ENCODE peak calls at places on chromosomes 1 and 21, in nine cellular contexts. M is tibial nerve, I is heart left ventricle, E is adrenal gland, P is GM12878, U is transverse colon, T is spleen, J is body of pancreas, R is breast epithelium. V is an unnamed sample.

GRCh38 chr1:29586215-29586614 is 349.9 kb downstream of the PTPRU start:
- DNase-seq in J (no peak), P (no peak), U (no peak), R (no peak), M (no peak), T (no peak), E (no peak), I (no peak), V (no peak)

GRCh38 chr1:2801535-2802291 is at the start of gene TTC34:
- DNase-seq in U (peak; percentile 28), I (no peak), E (no peak), T (peak; percentile 80), J (peak; percentile 19), P (no peak), M (no peak), R (no peak), V (no peak)

GRCh38 chr1:244712669-244713068 is 59.7 kb downstream of the DESI2 start:
- DNase-seq in M (no peak), R (no peak), T (no peak), P (no peak), U (no peak), E (no peak), I (no peak), J (no peak), V (no peak)

GRCh38 chr1:206606867-206607266 is 5.4 kb downstream of the EIF2D start:
- DNase-seq in P (no peak), R (no peak), E (no peak), J (no peak), U (no peak), T (no peak), I (no peak), M (no peak), V (no peak)

GRCh38 chr1:240234477-240235225 is 143.0 kb downstream of the FMN2 start:
- DNase-seq in U (no peak), J (no peak), I (no peak), T (no peak), R (no peak), M (no peak), E (no peak), P (no peak), V (no peak)

GRCh38 chr1:64150266-64150665 is 53.2 kb upstream of the UBE2U start:
- DNase-seq in R (no peak), E (no peak), T (no peak), P (no peak), I (no peak), J (no peak), U (no peak), M (no peak), V (no peak)

GRCh38 chr1:31870086-31870736 is 54.4 kb upstream of the SPOCD1 start:
- DNase-seq in U (no peak), E (no peak), R (no peak), I (no peak), M (no peak), P (no peak), T (no peak), J (no peak), V (peak; percentile 27)

GRCh38 chr1:209526137-209526536 is 57.4 kb upstream of the CAMK1G start:
- DNase-seq in T (no peak), U (no peak), I (no peak), R (no peak), P (no peak), E (no peak), J (no peak), M (no peak), V (no peak)

GRCh38 chr1:112462953-112463279 is 45.8 kb upstream of the WNT2B start:
- DNase-seq in E (no peak), I (no peak), R (no peak), U (no peak), T (no peak), P (no peak), J (no peak), M (no peak), V (no peak)

GRCh38 chr1:150622219-150622975 is 7.0 kb downstream of the ENSA start:
- DNase-seq in R (no peak), P (no peak), U (no peak), E (no peak), I (peak; percentile 72), J (no peak), T (peak; percentile 84), M (no peak), V (no peak)

GRCh38 chr1:215875712-215876111 is 308.6 kb downstream of the KCTD3 start:
- DNase-seq in R (no peak), P (no peak), E (no peak), J (no peak), T (no peak), M (no peak), I (no peak), U (no peak), V (no peak)

GRCh38 chr1:203553501-203553900 is 59.5 kb downstream of the OPTC start:
- DNase-seq in P (no peak), I (no peak), R (no peak), M (no peak), E (no peak), T (no peak), J (no peak), U (no peak), V (no peak)
- TF ChIP-seq POLR2A in P (no peak), I (no peak), R (no peak), M (no peak), E (no peak), T (no peak), J (no peak), U (no peak), V (no peak)

GRCh38 chr21:42376338-42376982 is 10.1 kb upstream of the TFF1 start:
- DNase-seq in R (no peak), T (peak; percentile 67), M (no peak), J (peak; percentile 43), U (peak; percentile 65), E (no peak), P (no peak), I (no peak), V (peak; percentile 35)
- TF ChIP-seq POLR2A in R (no peak), T (no peak), M (no peak), J (no peak), U (peak; percentile 30), E (no peak), P (no peak), I (no peak), V (no peak)

DNA sequence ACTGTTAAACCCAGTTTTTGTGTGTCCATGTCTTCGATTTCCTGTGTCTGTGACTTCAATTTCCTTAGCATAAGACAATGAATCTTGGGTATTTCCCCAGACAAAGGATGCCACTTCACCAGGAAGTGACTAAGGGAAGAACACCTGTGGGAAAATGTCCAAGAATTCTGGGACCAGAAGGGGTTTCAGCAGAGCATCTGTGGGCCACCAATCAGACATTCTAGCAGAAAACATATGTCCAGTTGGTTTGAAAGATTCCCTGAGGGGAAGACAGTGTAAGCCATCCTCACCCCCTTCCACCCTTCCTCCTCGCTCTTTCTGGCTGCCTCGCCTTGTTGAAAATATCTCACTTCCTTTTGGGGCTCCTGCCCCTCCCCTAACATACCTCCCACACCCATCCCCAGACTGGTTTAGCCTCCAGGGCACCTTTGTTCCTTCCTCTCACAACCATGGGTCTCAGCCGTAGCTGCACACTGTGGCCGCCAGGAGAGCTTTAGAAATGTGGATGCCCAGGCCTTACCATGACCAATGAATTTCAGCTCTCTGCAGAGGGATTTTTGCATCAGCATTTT is 25.5 kb upstream of the IFNAR1 start:
- DNase-seq in J (no peak), P (peak; percentile 25), I (no peak), U (peak; percentile 18), E (no peak), M (no peak), T (no peak), R (no peak), V (no peak)
- TF ChIP-seq POLR2A in J (no peak), P (no peak), I (no peak), U (no peak), E (no peak), M (no peak), T (no peak), R (no peak), V (no peak)

GRCh38 chr1:21859669-21860179 is 47.7 kb downstream of the LDLRAD2 start:
- DNase-seq in U (no peak), E (no peak), J (no peak), M (no peak), R (no peak), I (no peak), P (no peak), T (no peak), V (no peak)

GRCh38 chr1:21854751-21855131 is 42.7 kb downstream of the LDLRAD2 start:
- DNase-seq in M (no peak), E (peak; percentile 15), T (peak; percentile 59), P (no peak), U (no peak), J (no peak), I (no peak), R (no peak), V (no peak)

GRCh38 chr1:21857840-21858670 is 46.0 kb downstream of the LDLRAD2 start:
- DNase-seq in I (no peak), R (no peak), P (no peak), J (no peak), T (no peak), E (peak; percentile 17), U (no peak), M (no peak), V (no peak)

GRCh38 chr1:21855257-21856096 is 43.4 kb downstream of the LDLRAD2 start:
- DNase-seq in R (no peak), P (no peak), U (no peak), E (peak; percentile 18), T (peak; percentile 64), J (no peak), I (no peak), M (no peak), V (no peak)

DNA sequence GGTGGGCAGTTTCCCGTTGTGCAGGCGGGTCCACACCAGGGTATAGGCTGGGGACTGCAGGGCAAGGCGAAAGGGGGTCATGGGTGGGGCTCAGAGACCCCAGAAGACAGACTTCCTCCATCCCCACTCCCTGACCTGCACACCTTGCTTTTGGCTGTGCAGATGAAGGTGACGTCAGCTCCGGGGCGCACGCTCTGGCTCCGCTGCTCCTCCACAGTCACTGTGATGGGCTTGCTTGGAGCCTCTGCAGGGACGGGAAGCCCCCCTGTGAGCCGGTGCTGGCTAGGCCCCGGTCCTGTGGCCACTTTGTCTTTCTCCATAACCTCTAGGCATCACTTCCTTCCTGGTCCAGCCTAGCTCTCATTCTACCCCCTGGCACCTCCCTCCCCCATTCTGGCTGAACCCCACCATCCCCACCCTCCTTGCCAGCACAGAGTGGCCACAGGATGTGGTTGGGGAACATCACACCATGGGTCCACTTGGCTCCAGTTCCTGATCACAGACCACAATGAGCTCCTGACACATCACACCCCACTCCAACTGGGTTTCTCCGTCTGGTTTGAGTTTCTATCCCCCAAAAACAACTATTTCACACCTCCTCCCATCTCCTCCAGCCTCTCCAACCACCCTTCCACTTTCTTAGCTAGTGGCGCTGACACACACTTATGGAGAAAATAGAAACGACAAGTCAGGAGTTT is 45.2 kb downstream of the LDLRAD2 start:
- DNase-seq in M (no peak), I (no peak), R (no peak), E (peak; percentile 14), U (no peak), J (no peak), P (no peak), T (no peak), V (no peak)
- TF ChIP-seq POLR2A in M (no peak), I (no peak), R (no peak), E (no peak), U (no peak), J (no peak), P (no peak), T (no peak), V (no peak)

V was measured in right lobe of liver.